ENCODE peak calls at places on chromosomes 3 and 15, in nine cellular contexts. Q, R, L, T, I, C, X, N and E are unnamed samples.

GRCh38 chr3:56621686-56622085 is 61.4 kb downstream of the TASOR start:
- DNase-seq in X (no peak), N (no peak), R (no peak), L (no peak), Q (no peak), C (no peak), I (no peak), T (no peak), E (no peak)

GRCh38 chr3:127722928-127723603 is 50.3 kb downstream of the ABTB1 start:
- DNase-seq in R (peak; percentile 67), C (no peak), L (peak; percentile 71), T (no peak), I (peak; percentile 59), Q (no peak), X (no peak), N (no peak), E (no peak)

GRCh38 chr15:31327674-31328424 is 1.2 kb downstream of the KLF13 start:
- DNase-seq in T (peak; percentile 46), L (peak; percentile 55), I (peak; percentile 96), Q (peak; percentile 50), X (no peak), N (peak; percentile 93), R (peak; percentile 41), C (peak; percentile 84), E (no peak)

GRCh38 chr3:104214937-104215336 is 1151.8 kb upstream of the ALCAM start:
- DNase-seq in I (no peak), Q (no peak), X (no peak), L (no peak), N (no peak), C (no peak), T (no peak), R (no peak), E (no peak)

GRCh38 chr3:129911261-129911861 is 17.9 kb upstream of the TMCC1 start:
- DNase-seq in R (no peak), N (no peak), L (no peak), I (no peak), Q (no peak), X (no peak), T (no peak), C (no peak), E (no peak)

GRCh38 chr3:192571197-192571791 is 156.0 kb downstream of the FGF12 start:
- DNase-seq in Q (peak; percentile 56), T (no peak), I (no peak), X (peak; percentile 9), L (no peak), R (no peak), N (peak; percentile 5), C (no peak), E (no peak)

GRCh38 chr3:27993061-27993460 is 248.4 kb upstream of the CMC1 start:
- DNase-seq in I (no peak), X (no peak), L (no peak), R (no peak), T (no peak), C (no peak), Q (no peak), N (no peak), E (no peak)

GRCh38 chr3:37726445-37727000 is 135.2 kb upstream of the CTDSPL start:
- DNase-seq in L (no peak), N (no peak), Q (no peak), X (no peak), T (no peak), C (no peak), I (no peak), R (no peak), E (no peak)

GRCh38 chr15:98330692-98331435 is 317.5 kb upstream of the IGF1R start:
- DNase-seq in C (no peak), N (no peak), L (no peak), X (no peak), R (no peak), T (no peak), I (no peak), Q (no peak), E (no peak)

GRCh38 chr3:6264906-6265305 is 596.0 kb upstream of the GRM7 start:
- DNase-seq in C (no peak), R (no peak), I (no peak), T (no peak), Q (no peak), X (no peak), N (no peak), L (no peak), E (no peak)

GRCh38 chr3:144259267-144259666 is 287.6 kb downstream of the DIPK2A start:
- DNase-seq in X (peak; percentile 38), N (no peak), T (no peak), Q (peak; percentile 20), I (no peak), L (no peak), C (no peak), R (no peak), E (no peak)

DNA sequence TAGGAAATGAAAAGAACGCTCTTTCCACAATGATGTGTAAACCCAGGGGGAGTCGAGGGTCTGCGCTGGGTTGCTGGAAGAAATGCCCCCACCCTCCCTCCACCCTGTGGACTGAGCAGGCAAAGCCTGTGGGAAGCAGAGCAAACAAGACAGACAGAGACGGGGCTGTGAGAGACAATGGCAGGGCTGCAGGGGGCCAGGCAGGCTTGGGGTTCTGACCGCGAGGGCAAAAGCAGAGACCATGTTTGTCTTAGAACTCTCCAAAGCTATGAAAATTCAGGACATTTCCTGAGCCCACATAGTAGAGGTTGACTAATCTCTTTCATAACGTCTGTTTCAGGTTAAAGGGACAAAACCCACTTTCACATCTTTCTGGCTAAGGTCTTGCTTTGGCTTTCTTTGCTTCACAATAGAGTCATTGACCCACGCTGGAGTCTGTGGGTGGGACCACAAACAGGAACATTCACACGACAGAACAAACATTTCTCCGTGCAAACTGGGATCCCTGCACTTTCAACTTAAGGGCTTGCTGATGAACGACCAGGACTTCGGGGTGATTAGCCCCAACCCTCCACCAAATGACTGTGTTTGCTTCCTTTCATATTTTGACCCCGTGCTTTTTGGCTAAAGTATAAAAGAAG is 156.0 kb upstream of the TPM1 start:
- DNase-seq in X (peak; percentile 70), N (no peak), R (no peak), T (no peak), L (no peak), I (no peak), Q (peak; percentile 35), C (no peak), E (no peak)
- TF ChIP-seq CTCF in X (peak; percentile 13), N (no peak), R (no peak), T (no peak), L (no peak), I (no peak), Q (peak; percentile 25), C (no peak), E (no peak)

DNA sequence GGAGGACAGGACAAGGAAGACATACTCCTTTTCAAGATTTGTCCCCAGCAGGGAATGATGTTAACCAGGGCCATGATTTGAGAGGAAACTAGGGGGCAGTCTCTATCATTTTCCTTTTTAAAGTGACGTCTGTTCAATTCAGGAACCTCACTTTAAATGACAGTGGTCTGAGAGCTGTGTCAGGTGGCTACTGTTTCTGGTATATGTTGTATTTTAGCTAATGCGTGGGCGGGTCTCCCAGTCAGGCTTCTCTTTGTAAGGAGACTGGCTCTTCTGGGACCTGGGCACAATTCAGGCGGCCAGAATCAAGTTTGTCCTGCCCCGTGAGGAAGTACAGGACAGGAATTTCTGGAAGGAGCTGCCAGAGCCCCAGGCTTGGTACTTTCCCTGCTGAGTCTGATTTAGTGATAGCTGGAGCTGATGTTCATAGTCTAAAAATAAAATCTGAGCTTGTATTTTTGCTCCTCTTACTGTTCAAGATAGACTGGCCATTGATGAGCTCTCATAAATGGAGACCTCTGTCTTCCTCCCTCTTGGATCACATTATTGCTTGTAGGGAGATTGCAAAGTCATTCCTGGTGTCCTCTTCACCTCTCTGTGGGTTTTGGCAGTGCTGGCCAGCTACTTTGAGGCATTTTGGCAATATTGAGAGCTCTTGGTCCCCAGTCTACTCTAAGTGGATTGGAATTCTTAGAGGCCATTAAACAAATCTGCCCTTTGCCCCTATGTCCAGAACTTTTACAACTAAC is 25.6 kb downstream of the SQOR start:
- DNase-seq in I (no peak), Q (no peak), N (no peak), X (no peak), C (peak; percentile 56), R (no peak), T (no peak), L (no peak), E (no peak)
- TF ChIP-seq CTCF in I (no peak), Q (peak; percentile 14), N (no peak), X (no peak), C (no peak), R (peak; percentile 29), T (no peak), L (no peak), E (no peak)

DNA sequence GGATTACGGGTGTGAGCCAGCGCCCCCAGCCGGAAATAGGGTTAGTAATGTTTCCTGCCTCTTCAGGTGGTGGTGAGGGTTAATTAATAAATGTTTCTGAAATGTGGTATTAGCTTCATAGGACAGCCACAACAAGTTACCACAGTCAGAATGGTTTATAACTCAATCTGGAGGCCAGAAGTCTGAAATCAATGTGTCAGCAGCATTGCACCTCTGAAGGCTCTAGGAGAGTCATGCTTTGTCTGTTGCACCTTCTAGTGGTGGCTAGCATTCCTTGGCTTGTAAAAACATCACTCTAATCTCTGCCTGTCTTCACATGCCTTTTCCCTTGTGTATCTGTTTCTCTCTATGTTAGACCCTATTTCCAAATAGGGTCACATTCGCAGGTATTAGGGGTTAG is 7.8 kb upstream of the RPSA start:
- DNase-seq in X (no peak), C (no peak), N (no peak), I (no peak), L (no peak), Q (peak; percentile 10), T (no peak), R (no peak), E (no peak)
- TF ChIP-seq CTCF in X (no peak), C (no peak), N (no peak), I (no peak), L (no peak), Q (no peak), T (no peak), R (peak; percentile 3), E (no peak)

DNA sequence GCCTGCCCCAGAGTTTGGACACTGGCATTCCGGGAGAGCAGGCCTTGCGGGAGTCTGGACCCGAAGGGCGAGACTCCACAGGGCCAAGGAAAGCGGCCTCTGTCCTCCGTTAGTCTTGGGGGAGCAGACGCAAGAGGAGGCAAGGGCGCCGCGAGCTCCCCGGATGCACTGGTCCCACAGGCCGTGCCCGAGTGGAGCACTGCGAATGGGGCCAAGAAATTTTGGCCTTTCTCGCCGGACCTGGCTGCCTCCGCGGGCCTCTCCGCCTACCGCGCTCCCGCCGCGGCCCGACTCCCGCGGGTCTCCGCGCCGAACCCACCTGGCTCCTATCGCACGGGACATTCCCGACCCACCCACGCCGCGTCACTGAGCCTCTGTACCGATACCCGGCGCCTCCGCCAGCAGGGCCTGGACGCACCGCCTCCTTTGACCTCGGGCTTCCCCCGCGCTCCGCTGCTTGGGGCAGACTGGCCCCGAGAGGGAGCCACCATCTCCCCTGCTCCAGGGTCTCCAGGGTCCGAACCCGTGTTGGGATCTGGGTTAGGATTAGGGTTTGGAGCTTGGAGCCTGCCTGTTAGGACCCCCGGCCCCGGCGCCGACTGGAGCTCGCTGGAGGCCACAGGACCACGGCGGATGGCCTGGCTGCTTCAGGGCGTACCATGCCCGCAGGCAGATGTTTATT is 11.8 kb downstream of the SHOX2 start:
- DNase-seq in R (no peak), T (peak; percentile 56), I (peak; percentile 74), N (no peak), C (peak; percentile 79), Q (no peak), L (peak; percentile 63), X (no peak), E (no peak)
- TF ChIP-seq CTCF in R (no peak), T (no peak), I (no peak), N (no peak), C (peak; percentile 45), Q (peak; percentile 5), L (no peak), X (no peak), E (no peak)